ENCODE peak calls at places on chromosomes 1 and 21, in ten cellular contexts. U is neural progenitor cell, Q is PC-3, D is tibial nerve, Z is endodermal cell, G is A549, B is transverse colon, E is heart left ventricle, A is MM.1S, P is BE2C. K is an unnamed sample.

GRCh38 chr1:180966310-180966709 is 53.6 kb downstream of the KIAA1614 start:
- DNase-seq in U (no peak), Q (no peak), D (no peak), Z (no peak), G (no peak), B (no peak), E (no peak), A (no peak), P (no peak), K (no peak)

GRCh38 chr1:79859212-79859948 is 852.9 kb upstream of the ADGRL4 start:
- DNase-seq in U (no peak), Q (peak; percentile 47), D (no peak), Z (no peak), G (peak; percentile 13), B (peak; percentile 9), E (no peak), A (no peak), P (no peak), K (peak; percentile 70)

GRCh38 chr1:44146536-44147361 is 5.3 kb upstream of the KLF18 start:
- DNase-seq in U (no peak), Q (no peak), D (no peak), Z (no peak), G (no peak), B (no peak), E (no peak), A (no peak), P (no peak), K (no peak)

GRCh38 chr1:18731591-18732235 is 101.1 kb downstream of the PAX7 start:
- DNase-seq in U (no peak), Q (no peak), D (no peak), Z (peak; percentile 60), G (no peak), B (no peak), E (no peak), A (no peak), P (no peak), K (no peak)

GRCh38 chr1:11645270-11645669 is 9.0 kb downstream of the FBXO2 start:
- DNase-seq in U (no peak), Q (no peak), D (no peak), Z (no peak), G (no peak), B (no peak), E (no peak), A (no peak), P (no peak), K (no peak)

GRCh38 chr21:28256420-28256831 is 736.3 kb downstream of the LTN1 start:
- DNase-seq in U (no peak), Q (no peak), D (no peak), Z (no peak), G (no peak), B (no peak), E (no peak), A (no peak), P (peak; percentile 30), K (peak; percentile 64)

GRCh38 chr1:54754045-54754444 is 10.3 kb downstream of the PARS2 start:
- DNase-seq in U (no peak), Q (no peak), D (no peak), Z (no peak), G (no peak), B (no peak), E (no peak), A (no peak), P (no peak), K (no peak)

GRCh38 chr1:906532-907420 is 16.9 kb upstream of the SAMD11 start:
- DNase-seq in U (peak; percentile 11), Q (peak; percentile 84), D (peak; percentile 11), Z (peak; percentile 65), G (peak; percentile 80), B (peak; percentile 75), E (peak; percentile 52), A (no peak), P (no peak), K (peak; percentile 69)

GRCh38 chr1:45687753-45688737 is at the start of gene TMEM69:
- DNase-seq in U (peak; percentile 88), Q (peak; percentile 84), D (peak; percentile 25), Z (peak; percentile 91), G (peak; percentile 91), B (peak; percentile 85), E (peak; percentile 71), A (peak; percentile 84), P (peak; percentile 65), K (peak; percentile 90)

GRCh38 chr1:88683516-88683847 is 591 bp upstream of the PKN2 start:
- DNase-seq in U (no peak), Q (peak; percentile 44), D (no peak), Z (peak; percentile 79), G (no peak), B (peak; percentile 56), E (peak; percentile 71), A (peak; percentile 70), P (peak; percentile 16), K (peak; percentile 52)

GRCh38 chr21:35585878-35586277 is 474.4 kb downstream of the SETD4 start:
- DNase-seq in U (no peak), Q (no peak), D (no peak), Z (no peak), G (no peak), B (no peak), E (no peak), A (no peak), P (no peak), K (no peak)

GRCh38 chr1:46547481-46548383 is 3.7 kb downstream of the KNCN start:
- DNase-seq in U (peak; percentile 78), Q (peak; percentile 70), D (no peak), Z (peak; percentile 67), G (peak; percentile 56), B (no peak), E (peak; percentile 48), A (peak; percentile 48), P (no peak), K (peak; percentile 60)

GRCh38 chr1:226903819-226904710 is 33.6 kb downstream of the PSEN2 start:
- DNase-seq in U (no peak), Q (no peak), D (no peak), Z (no peak), G (no peak), B (no peak), E (no peak), A (no peak), P (no peak), K (peak; percentile 83)

GRCh38 chr1:112735752-112736151 is 20.6 kb upstream of the PPM1J start:
- DNase-seq in U (no peak), Q (peak; percentile 95), D (no peak), Z (no peak), G (peak; percentile 23), B (no peak), E (no peak), A (no peak), P (no peak), K (peak; percentile 41)

GRCh38 chr1:91617242-91617837 is 116.7 kb downstream of the CDC7 start:
- DNase-seq in U (peak; percentile 59), Q (peak; percentile 28), D (peak; percentile 41), Z (peak; percentile 89), G (peak; percentile 28), B (peak; percentile 44), E (no peak), A (no peak), P (peak; percentile 13), K (no peak)

GRCh38 chr1:121522061-121522759 is 337.4 kb downstream of the SRGAP2C start:
- DNase-seq in U (no peak), Q (no peak), D (no peak), Z (no peak), G (peak; percentile 12), B (no peak), E (no peak), A (no peak), P (no peak), K (no peak)

GRCh38 chr1:111720977-111721670 is 18.1 kb downstream of the INKA2 start:
- DNase-seq in U (no peak), Q (peak; percentile 40), D (no peak), Z (peak; percentile 37), G (no peak), B (no peak), E (peak; percentile 51), A (no peak), P (no peak), K (no peak)

GRCh38 chr1:84089470-84090261 is 54.4 kb upstream of the PRKACB start:
- DNase-seq in U (no peak), Q (peak; percentile 96), D (no peak), Z (no peak), G (peak; percentile 32), B (no peak), E (no peak), A (no peak), P (no peak), K (peak; percentile 19)

DNA sequence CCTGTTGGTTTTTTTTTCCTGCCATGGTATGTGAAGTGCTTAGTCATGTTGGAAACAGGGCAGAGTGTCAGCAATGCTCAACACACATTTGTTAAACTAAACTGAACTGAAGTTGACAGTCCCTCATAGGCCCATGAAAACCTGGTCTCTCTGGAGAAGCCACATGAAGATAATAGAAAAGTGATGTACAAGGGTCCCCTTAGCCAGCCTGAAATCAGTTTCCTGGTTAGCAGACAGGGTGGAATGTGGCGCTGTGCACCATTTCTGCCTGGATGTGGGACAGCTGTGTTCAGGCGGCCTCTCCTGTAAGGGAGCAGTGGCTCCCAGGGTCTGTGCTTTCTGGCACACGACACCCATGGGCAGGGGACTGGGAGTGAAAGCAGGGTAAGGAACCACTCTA is 9.9 kb upstream of the CHI3L1 start:
- DNase-seq in U (no peak), Q (no peak), D (no peak), Z (no peak), G (no peak), B (no peak), E (no peak), A (no peak), P (no peak), K (no peak)
- TF ChIP-seq CTCF in U (peak; percentile 30), Q (peak; percentile 24), D (no peak), Z (peak; percentile 57), G (no peak), B (no peak), E (no peak), A (no peak), P (no peak), K (no peak)

DNA sequence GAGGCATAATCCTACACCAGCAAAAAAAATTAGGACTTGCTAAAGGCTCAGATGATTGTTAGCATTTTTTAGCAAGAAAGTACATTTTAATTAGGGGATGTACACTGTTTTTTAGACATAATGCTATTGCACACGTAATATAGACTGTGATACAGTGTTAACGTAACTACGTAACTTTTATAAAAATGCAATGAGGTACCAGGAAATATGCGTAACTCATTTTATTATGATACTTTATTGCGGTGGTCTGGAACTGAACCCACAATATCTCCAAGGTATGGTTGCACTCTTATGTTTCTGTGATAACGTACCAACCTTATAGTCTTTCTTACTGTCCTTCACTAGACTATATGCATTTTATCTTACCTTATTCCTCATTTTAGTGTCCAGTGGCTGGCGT is 62.8 kb upstream of the B3GALT2 start:
- DNase-seq in U (no peak), Q (no peak), D (no peak), Z (no peak), G (no peak), B (no peak), E (no peak), A (no peak), P (no peak), K (no peak)
- H3K4me1 ChIP-seq in U (no peaks in the 10 kb centered on the region), Q (no peaks in the 10 kb centered on the region), D (no peaks in the 10 kb centered on the region), Z (no peaks in the 10 kb centered on the region), G (no peaks in the 10 kb centered on the region), B (no peaks in the 10 kb centered on the region), E (no peaks in the 10 kb centered on the region), A (no peaks in the 10 kb centered on the region), P (no peaks in the 10 kb centered on the region), K (no peaks in the 10 kb centered on the region)

GRCh38 chr1:64240209-64240608 is 36.8 kb downstream of the UBE2U start:
- DNase-seq in U (no peak), Q (no peak), D (no peak), Z (no peak), G (no peak), B (no peak), E (no peak), A (no peak), P (no peak), K (peak; percentile 67)
- TF ChIP-seq CTCF in U (no peak), Q (no peak), D (no peak), Z (no peak), G (no peak), B (no peak), E (no peak), A (no peak), P (no peak), K (peak; percentile 35)

GRCh38 chr1:223718850-223719249 is 6.5 kb downstream of the CAPN2 start:
- DNase-seq in U (peak; percentile 66), Q (peak; percentile 51), D (no peak), Z (peak; percentile 85), G (peak; percentile 61), B (no peak), E (no peak), A (no peak), P (no peak), K (peak; percentile 65)
- H3K4me1 ChIP-seq in U (peaks cover 16% of the 10 kb centered on the region), Q (peaks cover 78% of the 10 kb centered on the region), D (peaks cover 43% of the 10 kb centered on the region), Z (peaks cover 22% of the 10 kb centered on the region), G (peaks cover 100% of the 10 kb centered on the region), B (peaks cover 61% of the 10 kb centered on the region), E (peaks cover 90% of the 10 kb centered on the region), A (peaks cover 49% of the 10 kb centered on the region), P (peaks cover under 1% of the 10 kb centered on the region), K (peaks cover 46% of the 10 kb centered on the region)